ENCODE peak calls at places on chromosome 14, in four cellular contexts. J is GDM1, W is T-cell, U is AG09319. Q is an unnamed sample.
A peak's percentile ranks its signal among the peaks of the same experiment; 100 is the strongest.

GRCh38 chr14:60658909-60659585 is 9.8 kb upstream of the SIX1 start:
- DNase-seq in W (no peak), J (no peak), U (no peak), Q (no peak)

GRCh38 chr14:65332141-65332871 is 80.2 kb upstream of the FUT8 start:
- DNase-seq in U (no peak), J (no peak), W (no peak), Q (no peak)

GRCh38 chr14:102854397-102854703 is 68.1 kb upstream of the AMN start:
- DNase-seq in U (no peak), W (no peak), J (no peak), Q (no peak)

GRCh38 chr14:44778562-44778961 is 183.2 kb downstream of the KLHL28 start:
- DNase-seq in U (peak; percentile 30), J (no peak), W (no peak), Q (no peak)

GRCh38 chr14:34501997-34502396 is 37.5 kb downstream of the EAPP start:
- DNase-seq in J (no peak), U (no peak), W (no peak), Q (no peak)

GRCh38 chr14:22577334-22577908 is 11.6 kb downstream of the DAD1 start:
- DNase-seq in J (no peak), U (no peak), W (no peak), Q (no peak)

GRCh38 chr14:74913986-74914573 is 9.0 kb downstream of the RPS6KL1 start:
- DNase-seq in W (no peak), U (peak; percentile 56), J (peak; percentile 22), Q (no peak)

GRCh38 chr14:25237845-25238244 is 187.9 kb upstream of the STXBP6 start:
- DNase-seq in J (no peak), U (no peak), W (no peak), Q (no peak)

GRCh38 chr14:74682169-74682952 is 30.5 kb downstream of the AREL1 start:
- DNase-seq in W (no peak), J (no peak), U (no peak), Q (no peak)

GRCh38 chr14:54209501-54210231 is 187.1 kb upstream of the CDKN3 start:
- DNase-seq in W (no peak), J (no peak), U (peak; percentile 19), Q (no peak)

GRCh38 chr14:54168489-54168888 is 211.9 kb upstream of the BMP4 start:
- DNase-seq in W (no peak), U (no peak), J (no peak), Q (no peak)